ENCODE peak calls at places on chromosomes 16 and 17, in five cellular contexts. P is activated T-helper 1 cell treated with anti-CD3 and anti-CD28 coated beads, Interleukin-12 subunit alpha, Interleukin-12 subunit beta, Interleukin-2, Interleukin-4 antibody, amounts not matched to agents 30 ng/mL and 10 ng/mL and 1 ng/mL, durations not matched to agents 14 hours and 24 hours and 36 hours; Q is G401; H is activated T-cell treated with anti-CD3 and anti-CD28 coated beads for 48 hours; G is RWPE1. N is an unnamed sample.

GRCh38 chr16:19071811-19072777 is 4.7 kb downstream of the COQ7 start:
- DNase-seq in P (peak), H (peak), G (peak), Q (peak), N (peak)

GRCh38 chr17:75897076-75898019 is 597 bp upstream of the TRIM65 start:
- DNase-seq in P (no peak), Q (no peak), H (no peak), G (no peak), N (no peak)

GRCh38 chr17:13518271-13519000 is 83.3 kb downstream of the HS3ST3A1 start:
- DNase-seq in G (no peak), P (no peak), H (no peak), Q (no peak), N (no peak)

GRCh38 chr16:85402910-85403692 is 210.0 kb upstream of the GSE1 start:
- DNase-seq in P (no peak), H (no peak), Q (no peak), G (no peak), N (no peak)

GRCh38 chr17:50956750-50957523 is 90.8 kb upstream of the TOB1 start:
- DNase-seq in H (peak), G (peak), P (peak), Q (peak), N (peak)

GRCh38 chr17:9151091-9151490 is 129.8 kb downstream of the NTN1 start:
- DNase-seq in P (no peak), G (no peak), Q (no peak), H (no peak), N (no peak)

GRCh38 chr17:49365667-49366066 is 3.6 kb upstream of the ZNF652 start:
- DNase-seq in P (no peak), Q (peak), H (no peak), G (no peak), N (peak)

GRCh38 chr17:57295526-57296023 is 39.3 kb downstream of the MSI2 start:
- DNase-seq in H (no peak), Q (no peak), P (no peak), G (no peak), N (no peak)

GRCh38 chr17:45019177-45019711 is 32.2 kb downstream of the DCAKD start:
- DNase-seq in H (peak), Q (no peak), G (peak), P (peak), N (peak)